ENCODE peak calls at places on chromosome 10, in seven cellular contexts. One of them, this sample, is unnamed.

GRCh38 chr10:100045592-100045991 is 35.8 kb upstream of the DNMBP start:
- DNase-seq in left kidney: no peak
- DNase-seq in BJ: no peak
- DNase-seq in stimulated activated CD4-positive, alpha-beta T cell treated with anti-CD3 and anti-CD28 coated beads, TNF-alpha, amount 100 ng/mL, for 48 hours: no peak
- DNase-seq in NCI-H2081 treated with DMSO at 0.1 percent for 48 hours: no peak
- DNase-seq in left colon: no peak
- DNase-seq in iris pigment epithelial cell: peak; percentile 25
- DNase-seq in this sample: peak; percentile 7

GRCh38 chr10:3757250-3757637 is 27.8 kb downstream of the KLF6 start:
- DNase-seq in left kidney: no peak
- DNase-seq in BJ: no peak
- DNase-seq in stimulated activated CD4-positive, alpha-beta T cell treated with anti-CD3 and anti-CD28 coated beads, TNF-alpha, amount 100 ng/mL, for 48 hours: no peak
- DNase-seq in NCI-H2081 treated with DMSO at 0.1 percent for 48 hours: no peak
- DNase-seq in left colon: no peak
- DNase-seq in iris pigment epithelial cell: no peak
- DNase-seq in this sample: no peak

GRCh38 chr10:104406715-104407517 is 53.3 kb downstream of the CFAP58 start:
- DNase-seq in left kidney: peak; percentile 45
- DNase-seq in BJ: peak; percentile 9
- DNase-seq in stimulated activated CD4-positive, alpha-beta T cell treated with anti-CD3 and anti-CD28 coated beads, TNF-alpha, amount 100 ng/mL, for 48 hours: no peak
- DNase-seq in NCI-H2081 treated with DMSO at 0.1 percent for 48 hours: no peak
- DNase-seq in left colon: no peak
- DNase-seq in iris pigment epithelial cell: peak; percentile 73
- DNase-seq in this sample: peak; percentile 78

GRCh38 chr10:69847883-69848282 is 46.2 kb downstream of the COL13A1 start:
- DNase-seq in left kidney: peak; percentile 45
- DNase-seq in BJ: no peak
- DNase-seq in stimulated activated CD4-positive, alpha-beta T cell treated with anti-CD3 and anti-CD28 coated beads, TNF-alpha, amount 100 ng/mL, for 48 hours: no peak
- DNase-seq in NCI-H2081 treated with DMSO at 0.1 percent for 48 hours: no peak
- DNase-seq in left colon: no peak
- DNase-seq in iris pigment epithelial cell: no peak
- DNase-seq in this sample: peak; percentile 41

GRCh38 chr10:23345861-23346260 is 1.3 kb upstream of the C10orf67 start:
- DNase-seq in left kidney: peak; percentile 65
- DNase-seq in BJ: peak; percentile 3
- DNase-seq in stimulated activated CD4-positive, alpha-beta T cell treated with anti-CD3 and anti-CD28 coated beads, TNF-alpha, amount 100 ng/mL, for 48 hours: no peak
- DNase-seq in NCI-H2081 treated with DMSO at 0.1 percent for 48 hours: no peak
- DNase-seq in left colon: no peak
- DNase-seq in iris pigment epithelial cell: peak; percentile 98
- DNase-seq in this sample: peak; percentile 86

GRCh38 chr10:200405-200804 is 65.2 kb downstream of the ZMYND11 start:
- DNase-seq in left kidney: no peak
- DNase-seq in BJ: no peak
- DNase-seq in stimulated activated CD4-positive, alpha-beta T cell treated with anti-CD3 and anti-CD28 coated beads, TNF-alpha, amount 100 ng/mL, for 48 hours: no peak
- DNase-seq in NCI-H2081 treated with DMSO at 0.1 percent for 48 hours: no peak
- DNase-seq in left colon: no peak
- DNase-seq in iris pigment epithelial cell: peak; percentile 92
- DNase-seq in this sample: peak; percentile 47

GRCh38 chr10:128047991-128048826 is 78.0 kb downstream of the MKI67 start:
- DNase-seq in left kidney: peak; percentile 33
- DNase-seq in BJ: no peak
- DNase-seq in stimulated activated CD4-positive, alpha-beta T cell treated with anti-CD3 and anti-CD28 coated beads, TNF-alpha, amount 100 ng/mL, for 48 hours: no peak
- DNase-seq in NCI-H2081 treated with DMSO at 0.1 percent for 48 hours: no peak
- DNase-seq in left colon: peak; percentile 43
- DNase-seq in iris pigment epithelial cell: peak; percentile 72
- DNase-seq in this sample: peak; percentile 42

GRCh38 chr10:4867520-4868356 is 41.7 kb downstream of the AKR1E2 start:
- DNase-seq in left kidney: no peak
- DNase-seq in BJ: no peak
- DNase-seq in stimulated activated CD4-positive, alpha-beta T cell treated with anti-CD3 and anti-CD28 coated beads, TNF-alpha, amount 100 ng/mL, for 48 hours: no peak
- DNase-seq in NCI-H2081 treated with DMSO at 0.1 percent for 48 hours: no peak
- DNase-seq in left colon: no peak
- DNase-seq in iris pigment epithelial cell: peak; percentile 7
- DNase-seq in this sample: peak; percentile 58

GRCh38 chr10:126658928-126659327 is 11.6 kb downstream of the C10orf90 start:
- DNase-seq in left kidney: no peak
- DNase-seq in BJ: no peak
- DNase-seq in stimulated activated CD4-positive, alpha-beta T cell treated with anti-CD3 and anti-CD28 coated beads, TNF-alpha, amount 100 ng/mL, for 48 hours: no peak
- DNase-seq in NCI-H2081 treated with DMSO at 0.1 percent for 48 hours: no peak
- DNase-seq in left colon: no peak
- DNase-seq in iris pigment epithelial cell: no peak
- DNase-seq in this sample: no peak

This sample was measured in GM23248.